ENCODE peak calls at places on chromosomes 13 and 19, in ten cellular contexts. D, O, J, G, Y, H, M, I, S and L are unnamed samples.

GRCh38 chr13:94362411-94362909 is 117.0 kb downstream of the DCT start:
- DNase-seq in D (peak), O (peak), J (peak), G (peak), Y (peak), H (peak), M (peak), I (peak), S (peak), L (no peak)

GRCh38 chr13:35485451-35485850 is 9.0 kb upstream of the MAB21L1 start:
- DNase-seq in D (no peak), O (no peak), J (no peak), G (no peak), Y (no peak), H (no peak), M (no peak), I (no peak), S (no peak), L (no peak)

GRCh38 chr19:46736544-46737274 is 9.1 kb upstream of the FKRP start:
- DNase-seq in D (no peak), O (no peak), J (no peak), G (no peak), Y (no peak), H (no peak), M (peak), I (peak), S (no peak), L (no peak)

GRCh38 chr19:8355631-8356402 is 8.1 kb upstream of the ANGPTL4 start:
- DNase-seq in D (no peak), O (peak), J (peak), G (no peak), Y (peak), H (peak), M (no peak), I (no peak), S (peak), L (no peak)

GRCh38 chr19:35955881-35956634 is 19.9 kb downstream of the LRFN3 start:
- DNase-seq in D (no peak), O (no peak), J (no peak), G (no peak), Y (no peak), H (no peak), M (no peak), I (no peak), S (no peak), L (no peak)

GRCh38 chr13:46743191-46743590 is 53.8 kb downstream of the ESD start:
- DNase-seq in D (no peak), O (peak), J (no peak), G (no peak), Y (no peak), H (peak), M (no peak), I (no peak), S (no peak), L (no peak)

GRCh38 chr19:48558018-48558684 is 6.2 kb downstream of the SULT2B1 start:
- DNase-seq in D (no peak), O (peak), J (peak), G (no peak), Y (no peak), H (peak), M (no peak), I (peak), S (no peak), L (no peak)

GRCh38 chr13:40101708-40102359 is 446.4 kb downstream of the COG6 start:
- DNase-seq in D (no peak), O (no peak), J (no peak), G (no peak), Y (no peak), H (no peak), M (no peak), I (no peak), S (no peak), L (peak)

GRCh38 chr13:68551701-68552522 is 1321.8 kb upstream of the PCDH9 start:
- DNase-seq in D (no peak), O (no peak), J (no peak), G (no peak), Y (no peak), H (no peak), M (no peak), I (no peak), S (no peak), L (no peak)

GRCh38 chr19:17560205-17560595 is 4.8 kb downstream of the COLGALT1 start:
- DNase-seq in D (no peak), O (peak), J (peak), G (no peak), Y (no peak), H (peak), M (no peak), I (no peak), S (no peak), L (no peak)

GRCh38 chr13:110685305-110685704 is 20.6 kb downstream of the CARS2 start:
- DNase-seq in D (no peak), O (peak), J (peak), G (no peak), Y (peak), H (no peak), M (no peak), I (no peak), S (no peak), L (no peak)

GRCh38 chr19:48123907-48124675 is 13.5 kb upstream of the PLA2G4C start:
- DNase-seq in D (no peak), O (peak), J (peak), G (no peak), Y (no peak), H (peak), M (no peak), I (no peak), S (peak), L (no peak)

GRCh38 chr19:48405850-48406249 is 12.4 kb downstream of the GRIN2D start:
- DNase-seq in D (no peak), O (no peak), J (no peak), G (no peak), Y (no peak), H (no peak), M (no peak), I (no peak), S (no peak), L (no peak)

GRCh38 chr13:77048592-77048991 is 21.6 kb upstream of the FBXL3 start:
- DNase-seq in D (no peak), O (no peak), J (no peak), G (no peak), Y (no peak), H (no peak), M (no peak), I (no peak), S (no peak), L (no peak)

GRCh38 chr13:49443327-49443688 is 556 bp downstream of the CAB39L start:
- DNase-seq in D (no peak), O (no peak), J (no peak), G (peak), Y (no peak), H (peak), M (no peak), I (no peak), S (no peak), L (peak)

GRCh38 chr19:12801466-12802266 is at the start of the genes PRDX2 and THSD8:
- DNase-seq in D (peak), O (no peak), J (no peak), G (peak), Y (peak), H (peak), M (peak), I (peak), S (no peak), L (peak)

GRCh38 chr19:11261902-11262839 is at the start of gene DOCK6:
- DNase-seq in D (peak), O (no peak), J (no peak), G (no peak), Y (no peak), H (no peak), M (peak), I (peak), S (no peak), L (peak)

GRCh38 chr13:50598338-50598737 is 245.2 kb downstream of the DLEU7 start:
- DNase-seq in D (no peak), O (no peak), J (no peak), G (no peak), Y (no peak), H (no peak), M (no peak), I (no peak), S (no peak), L (no peak)

GRCh38 chr13:61466280-61466679 is 50.6 kb upstream of the PCDH20 start:
- DNase-seq in D (no peak), O (no peak), J (no peak), G (no peak), Y (no peak), H (no peak), M (no peak), I (no peak), S (no peak), L (no peak)

GRCh38 chr13:20843177-20843576 is 59.4 kb downstream of the XPO4 start:
- DNase-seq in D (no peak), O (no peak), J (no peak), G (no peak), Y (no peak), H (peak), M (no peak), I (no peak), S (no peak), L (no peak)

GRCh38 chr13:34124912-34125311 is 307.0 kb downstream of the RFC3 start:
- DNase-seq in D (no peak), O (no peak), J (no peak), G (no peak), Y (no peak), H (no peak), M (no peak), I (no peak), S (no peak), L (no peak)

GRCh38 chr13:73697166-73697565 is 437.0 kb downstream of the KLF12 start:
- DNase-seq in D (no peak), O (no peak), J (no peak), G (no peak), Y (no peak), H (no peak), M (no peak), I (no peak), S (no peak), L (no peak)

GRCh38 chr19:47186337-47187022 is 44.5 kb downstream of the BBC3 start:
- DNase-seq in D (no peak), O (no peak), J (no peak), G (peak), Y (no peak), H (no peak), M (no peak), I (no peak), S (no peak), L (peak)

GRCh38 chr13:80473695-80474094 is 132.8 kb upstream of the SPRY2 start:
- DNase-seq in D (no peak), O (no peak), J (peak), G (no peak), Y (no peak), H (peak), M (no peak), I (no peak), S (no peak), L (no peak)

GRCh38 chr19:18453269-18454024 is 15.5 kb upstream of the ISYNA1 start:
- DNase-seq in D (no peak), O (peak), J (no peak), G (no peak), Y (no peak), H (no peak), M (no peak), I (no peak), S (no peak), L (no peak)

GRCh38 chr19:47230122-47230920 is 678 bp downstream of the BBC3 start:
- DNase-seq in D (peak), O (peak), J (no peak), G (peak), Y (peak), H (peak), M (peak), I (peak), S (no peak), L (peak)

GRCh38 chr13:113231306-113232207 is 22.1 kb downstream of the CUL4A start:
- DNase-seq in D (no peak), O (no peak), J (no peak), G (no peak), Y (no peak), H (no peak), M (no peak), I (no peak), S (no peak), L (no peak)

GRCh38 chr19:45376045-45376724 is 5.8 kb upstream of the ERCC2 start:
- DNase-seq in D (no peak), O (peak), J (peak), G (no peak), Y (no peak), H (peak), M (no peak), I (no peak), S (peak), L (no peak)

GRCh38 chr19:35977446-35978222 is 17.4 kb upstream of the SDHAF1 start:
- DNase-seq in D (no peak), O (no peak), J (no peak), G (no peak), Y (no peak), H (no peak), M (no peak), I (no peak), S (no peak), L (no peak)

GRCh38 chr19:47561440-47562045 is 11.4 kb downstream of the ZNF541 start:
- DNase-seq in D (no peak), O (no peak), J (no peak), G (no peak), Y (no peak), H (no peak), M (no peak), I (no peak), S (no peak), L (no peak)

GRCh38 chr13:106133025-106133424 is 402.4 kb downstream of the EFNB2 start:
- DNase-seq in D (no peak), O (peak), J (peak), G (no peak), Y (no peak), H (peak), M (no peak), I (no peak), S (no peak), L (no peak)

GRCh38 chr19:511101-511841 is 4.0 kb downstream of the TPGS1 start:
- DNase-seq in D (no peak), O (no peak), J (no peak), G (peak), Y (no peak), H (peak), M (no peak), I (peak), S (no peak), L (no peak)

GRCh38 chr13:35664747-35665146 is 188.3 kb upstream of the MAB21L1 start:
- DNase-seq in D (no peak), O (no peak), J (no peak), G (no peak), Y (no peak), H (no peak), M (no peak), I (no peak), S (no peak), L (no peak)

GRCh38 chr19:36060430-36060829 is 5.7 kb downstream of the WDR62 start:
- DNase-seq in D (no peak), O (peak), J (peak), G (no peak), Y (no peak), H (peak), M (peak), I (peak), S (no peak), L (no peak)

GRCh38 chr19:12112701-12113100 is 27.4 kb downstream of the ZNF20 start:
- DNase-seq in D (no peak), O (no peak), J (no peak), G (no peak), Y (no peak), H (no peak), M (no peak), I (no peak), S (no peak), L (no peak)

GRCh38 chr13:99617474-99618255 is 116.4 kb downstream of the TM9SF2 start:
- DNase-seq in D (peak), O (peak), J (peak), G (no peak), Y (peak), H (peak), M (peak), I (no peak), S (peak), L (no peak)
- TF ChIP-seq CTCF in D (peak), O (peak), J (peak), G (peak), Y (peak), H (peak), M (peak), I (no peak), S (peak), L (no peak)

GRCh38 chr19:55492362-55492944 is 4.2 kb downstream of the SSC5D start:
- DNase-seq in D (no peak), O (no peak), J (no peak), G (no peak), Y (no peak), H (no peak), M (peak), I (no peak), S (no peak), L (no peak)

GRCh38 chr19:55493650-55494171 is 5.5 kb downstream of the SSC5D start:
- DNase-seq in D (no peak), O (no peak), J (no peak), G (no peak), Y (no peak), H (peak), M (peak), I (no peak), S (no peak), L (no peak)

GRCh38 chr19:55494172-55494761 is 6.0 kb downstream of the SSC5D start:
- DNase-seq in D (no peak), O (peak), J (peak), G (no peak), Y (no peak), H (peak), M (peak), I (no peak), S (no peak), L (no peak)

GRCh38 chr19:55491546-55492360 is 3.5 kb downstream of the SSC5D start:
- DNase-seq in D (no peak), O (no peak), J (no peak), G (no peak), Y (no peak), H (no peak), M (peak), I (no peak), S (no peak), L (no peak)

GRCh38 chr19:55493052-55493649 is 4.9 kb downstream of the SSC5D start:
- DNase-seq in D (no peak), O (peak), J (no peak), G (no peak), Y (no peak), H (peak), M (peak), I (no peak), S (no peak), L (no peak)
- TF ChIP-seq CTCF in D (no peak), O (no peak), J (no peak), G (no peak), Y (no peak), H (no peak), M (no peak), I (no peak), S (no peak), L (no peak)

DNA sequence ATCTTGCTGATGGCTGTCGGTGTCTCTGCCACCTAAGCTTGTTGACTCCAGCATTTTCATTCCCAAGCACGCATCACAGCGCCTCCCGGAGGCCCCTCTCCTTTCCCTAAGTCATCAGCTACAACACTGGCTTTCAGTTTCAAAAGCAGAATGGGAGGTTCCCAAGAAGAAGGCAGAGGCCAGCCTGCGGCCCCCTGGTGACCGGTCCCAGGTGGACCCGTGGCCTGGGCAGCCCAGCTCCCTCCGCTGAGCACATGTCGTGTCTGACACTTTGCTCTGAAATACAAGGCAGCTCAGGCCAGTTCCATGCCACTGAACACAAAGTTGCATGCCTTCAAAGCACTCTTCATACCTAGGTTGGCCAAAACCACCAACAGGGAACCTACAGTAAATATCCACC is 8.5 kb downstream of the MLLT1 start:
- DNase-seq in D (no peak), O (no peak), J (no peak), G (no peak), Y (no peak), H (peak), M (peak), I (no peak), S (no peak), L (no peak)
- TF ChIP-seq CTCF in D (peak), O (peak), J (peak), G (no peak), Y (no peak), H (peak), M (peak), I (no peak), S (peak), L (no peak)

GRCh38 chr13:98478134-98479129 is 98.5 kb downstream of the STK24 start:
- DNase-seq in D (no peak), O (peak), J (peak), G (no peak), Y (no peak), H (no peak), M (no peak), I (no peak), S (no peak), L (no peak)
- TF ChIP-seq CTCF in D (no peak), O (no peak), J (no peak), G (no peak), Y (no peak), H (no peak), M (no peak), I (no peak), S (no peak), L (no peak)